ENCODE peak calls at places on chromosome 15, in ten cellular contexts. L, Q, U, O, X, V, A, Z, H and M are unnamed samples.

GRCh38 chr15:24955549-24955929 is 752 bp downstream of the SNRPN start:
- DNase-seq in O (peak), Q (no peak), V (peak), U (no peak), X (no peak), H (no peak), A (no peak), L (peak), Z (no peak), M (no peak)

GRCh38 chr15:40249477-40250303 is 10.8 kb downstream of the PAK6 start:
- DNase-seq in X (no peak), V (no peak), Q (peak), L (no peak), A (no peak), O (no peak), H (peak), Z (no peak), U (no peak), M (peak)

GRCh38 chr15:34721802-34722795 is 32.7 kb downstream of the GJD2 start:
- DNase-seq in X (no peak), L (peak), U (peak), V (no peak), A (no peak), Z (peak), Q (peak), O (no peak), H (peak), M (peak)

GRCh38 chr15:26323564-26323963 is 449.3 kb downstream of the GABRB3 start:
- DNase-seq in Z (no peak), A (no peak), Q (no peak), O (no peak), X (no peak), U (no peak), H (no peak), V (no peak), L (no peak), M (no peak)

GRCh38 chr15:69583627-69584026 is 131.0 kb downstream of the RPLP1 start:
- DNase-seq in L (no peak), X (peak), V (no peak), O (no peak), Q (no peak), U (no peak), H (no peak), Z (no peak), A (peak), M (no peak)

GRCh38 chr15:34855893-34856292 is 60.5 kb upstream of the ACTC1 start:
- DNase-seq in L (peak), U (peak), H (peak), O (no peak), A (no peak), Q (peak), V (no peak), X (no peak), Z (peak), M (peak)

GRCh38 chr15:58473720-58474119 is 41.9 kb downstream of the LIPC start:
- DNase-seq in V (no peak), A (no peak), X (peak), Q (peak), O (no peak), H (peak), L (no peak), U (peak), Z (peak), M (peak)

GRCh38 chr15:39874890-39875549 is 45.0 kb downstream of the GPR176 start:
- DNase-seq in U (peak), Q (peak), Z (peak), O (peak), A (peak), X (peak), L (peak), H (no peak), V (peak), M (peak)

GRCh38 chr15:85625856-85626255 is 168.9 kb downstream of the KLHL25 start:
- DNase-seq in Z (peak), L (no peak), O (no peak), H (peak), V (no peak), U (peak), X (peak), Q (peak), A (no peak), M (peak)

GRCh38 chr15:39608185-39608584 is 27.3 kb downstream of the THBS1 start:
- DNase-seq in Q (no peak), V (no peak), A (no peak), H (no peak), X (no peak), U (no peak), Z (no peak), L (no peak), O (no peak), M (no peak)

GRCh38 chr15:40787344-40787841 is 17.6 kb downstream of the C15orf62 start:
- DNase-seq in H (peak), X (peak), Z (peak), A (peak), V (peak), O (peak), L (no peak), Q (peak), U (peak), M (peak)

GRCh38 chr15:78193731-78194567 is 40.4 kb downstream of the ACSBG1 start:
- DNase-seq in O (peak), Z (no peak), V (no peak), L (no peak), Q (no peak), U (no peak), X (no peak), A (no peak), H (no peak), M (no peak)

GRCh38 chr15:44501768-44502366 is 35.1 kb upstream of the EIF3J start:
- DNase-seq in H (peak), O (no peak), A (peak), U (peak), L (no peak), X (peak), V (no peak), Q (peak), Z (peak), M (peak)

GRCh38 chr15:71346464-71346863 is 231.2 kb downstream of the THSD4 start:
- DNase-seq in Z (no peak), A (no peak), O (no peak), V (no peak), L (no peak), Q (no peak), U (no peak), H (no peak), X (no peak), M (no peak)

GRCh38 chr15:41115088-41115651 is 910 bp downstream of the INO80 start:
- DNase-seq in H (peak), O (no peak), Q (peak), L (no peak), U (peak), X (peak), V (no peak), A (no peak), Z (peak), M (peak)

GRCh38 chr15:92196342-92196741 is 197.3 kb upstream of the ST8SIA2 start:
- DNase-seq in V (no peak), H (no peak), L (no peak), O (no peak), A (no peak), U (no peak), Q (no peak), X (no peak), Z (no peak), M (no peak)

GRCh38 chr15:97992831-97993230 is 32.3 kb downstream of the ARRDC4 start:
- DNase-seq in A (no peak), V (no peak), O (no peak), Z (no peak), Q (no peak), H (no peak), X (no peak), L (no peak), U (no peak), M (no peak)

GRCh38 chr15:93130111-93130510 is 41.1 kb upstream of the RGMA start:
- DNase-seq in H (no peak), Z (no peak), O (no peak), V (no peak), Q (no peak), X (no peak), U (no peak), A (no peak), L (no peak), M (no peak)

GRCh38 chr15:73870700-73871408 is 2.5 kb upstream of the TBC1D21 start:
- DNase-seq in A (no peak), Q (peak), O (peak), V (no peak), L (peak), Z (peak), H (peak), U (no peak), X (no peak), M (peak)

GRCh38 chr15:62112616-62113593 is 46.1 kb downstream of the C2CD4A start:
- DNase-seq in X (no peak), V (no peak), Z (peak), O (peak), H (peak), Q (peak), U (peak), A (no peak), L (peak), M (peak)

GRCh38 chr15:85934691-85935090 is 140.0 kb upstream of the KLHL25 start:
- DNase-seq in L (no peak), Q (no peak), A (no peak), Z (no peak), V (no peak), U (no peak), O (no peak), H (no peak), X (no peak), M (no peak)

GRCh38 chr15:88241060-88241459 is 15.5 kb downstream of the NTRK3 start:
- DNase-seq in O (no peak), H (no peak), Z (no peak), A (no peak), V (no peak), U (no peak), X (no peak), L (no peak), Q (no peak), M (no peak)

GRCh38 chr15:99118801-99119546 is 14.1 kb downstream of the SYNM start:
- DNase-seq in X (no peak), V (no peak), U (no peak), O (no peak), Z (no peak), L (no peak), H (no peak), Q (no peak), A (no peak), M (no peak)

GRCh38 chr15:68700395-68701123 is 120.1 kb downstream of the ANP32A start:
- DNase-seq in X (no peak), U (peak), L (peak), O (no peak), V (no peak), A (no peak), Q (peak), H (peak), Z (peak), M (no peak)

GRCh38 chr15:26075770-26076169 is 212.6 kb upstream of the ATP10A start:
- DNase-seq in X (no peak), H (no peak), O (no peak), U (no peak), L (no peak), Z (no peak), Q (no peak), A (no peak), V (no peak), M (no peak)

GRCh38 chr15:88613074-88613944 is 7.8 kb upstream of the AEN start:
- DNase-seq in L (no peak), V (no peak), U (no peak), Z (no peak), O (no peak), X (no peak), Q (peak), H (peak), A (no peak), M (no peak)

GRCh38 chr15:51613988-51614387 is 8.6 kb downstream of the DMXL2 start:
- DNase-seq in A (no peak), U (no peak), Z (no peak), H (no peak), L (no peak), O (no peak), Q (no peak), X (no peak), V (no peak), M (no peak)

GRCh38 chr15:88376574-88377174 is 90.5 kb downstream of the MRPL46 start:
- DNase-seq in A (no peak), X (no peak), Q (peak), H (peak), Z (peak), L (no peak), O (no peak), V (no peak), U (peak), M (no peak)

GRCh38 chr15:88835646-88836045 is 32.4 kb downstream of the ACAN start:
- DNase-seq in A (no peak), O (no peak), H (peak), Z (peak), Q (peak), L (no peak), V (no peak), X (no peak), U (no peak), M (peak)

GRCh38 chr15:64476550-64476949 is 16.2 kb downstream of the ZNF609 start:
- DNase-seq in Q (no peak), A (no peak), V (no peak), U (no peak), X (no peak), O (no peak), Z (no peak), H (no peak), L (no peak), M (no peak)

GRCh38 chr15:69941206-69941605 is 156.5 kb downstream of the TLE3 start:
- DNase-seq in Q (no peak), Z (no peak), V (no peak), H (no peak), A (no peak), L (no peak), X (no peak), O (no peak), U (no peak), M (no peak)

GRCh38 chr15:38217181-38217580 is 35.5 kb upstream of the SPRED1 start:
- DNase-seq in L (no peak), O (no peak), V (peak), U (peak), H (peak), X (peak), Q (peak), A (peak), Z (peak), M (peak)

GRCh38 chr15:81071130-81071529 is 62.9 kb upstream of the CFAP161 start:
- DNase-seq in L (no peak), Z (peak), H (peak), X (no peak), U (peak), Q (peak), O (no peak), V (no peak), A (no peak), M (peak)

GRCh38 chr15:56475351-56475750 is 10.4 kb upstream of the MNS1 start:
- DNase-seq in H (no peak), O (no peak), X (no peak), U (no peak), Q (no peak), Z (no peak), A (no peak), V (no peak), L (no peak), M (no peak)

DNA sequence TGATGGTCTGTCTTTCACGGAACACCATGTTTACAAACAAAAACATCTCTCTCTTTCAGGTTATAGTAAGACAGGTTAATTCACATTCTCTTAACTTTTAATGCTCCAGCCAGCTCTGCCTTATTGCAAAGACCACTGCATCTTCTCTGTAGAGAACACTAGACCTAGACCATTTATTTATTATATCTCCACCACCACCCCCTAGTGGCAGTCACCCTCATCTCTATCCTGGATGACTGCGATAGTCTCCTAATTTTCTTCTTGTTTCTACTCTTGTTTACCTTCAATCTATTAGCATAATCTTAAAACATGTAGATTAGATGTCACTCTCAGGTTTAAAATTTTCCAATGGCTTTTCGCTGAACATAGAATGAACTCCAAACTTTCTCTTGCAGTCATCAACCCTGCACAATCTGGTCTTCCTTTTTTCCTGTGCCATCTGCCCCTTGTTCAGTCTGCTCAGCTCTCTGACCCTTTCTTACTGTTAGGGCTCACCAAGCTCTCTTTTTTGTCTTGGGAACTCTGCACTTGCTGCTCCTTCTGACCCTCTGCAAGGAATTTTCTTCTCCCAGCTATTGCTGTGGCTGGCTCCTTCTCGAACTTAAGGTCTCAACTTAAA is 155.6 kb downstream of the SQOR start:
- DNase-seq in Z (peak), V (peak), L (peak), O (no peak), U (no peak), A (peak), H (no peak), Q (peak), X (peak), M (peak)
- TF ChIP-seq CTCF in Z (peak), V (peak), L (peak), O (peak), U (peak), A (peak), H (peak), Q (peak), X (peak), M (peak)

GRCh38 chr15:45634442-45635190 is at the start of gene SQOR:
- DNase-seq in L (peak), X (peak), U (peak), Z (peak), O (peak), Q (peak), V (peak), A (no peak), H (peak), M (peak)

GRCh38 chr15:45628136-45628535 is 6.7 kb upstream of the SQOR start:
- DNase-seq in A (no peak), X (no peak), Z (no peak), L (no peak), Q (no peak), O (no peak), U (no peak), V (no peak), H (no peak), M (no peak)

GRCh38 chr15:45635191-45635638 is 386 bp downstream of the SQOR start:
- DNase-seq in Z (no peak), X (peak), V (peak), L (peak), Q (no peak), O (peak), A (peak), H (no peak), U (no peak), M (no peak)

GRCh38 chr15:45631831-45632230 is 3.0 kb upstream of the SQOR start:
- DNase-seq in O (no peak), A (no peak), V (no peak), Z (peak), L (no peak), H (no peak), U (peak), Q (peak), X (no peak), M (peak)

DNA sequence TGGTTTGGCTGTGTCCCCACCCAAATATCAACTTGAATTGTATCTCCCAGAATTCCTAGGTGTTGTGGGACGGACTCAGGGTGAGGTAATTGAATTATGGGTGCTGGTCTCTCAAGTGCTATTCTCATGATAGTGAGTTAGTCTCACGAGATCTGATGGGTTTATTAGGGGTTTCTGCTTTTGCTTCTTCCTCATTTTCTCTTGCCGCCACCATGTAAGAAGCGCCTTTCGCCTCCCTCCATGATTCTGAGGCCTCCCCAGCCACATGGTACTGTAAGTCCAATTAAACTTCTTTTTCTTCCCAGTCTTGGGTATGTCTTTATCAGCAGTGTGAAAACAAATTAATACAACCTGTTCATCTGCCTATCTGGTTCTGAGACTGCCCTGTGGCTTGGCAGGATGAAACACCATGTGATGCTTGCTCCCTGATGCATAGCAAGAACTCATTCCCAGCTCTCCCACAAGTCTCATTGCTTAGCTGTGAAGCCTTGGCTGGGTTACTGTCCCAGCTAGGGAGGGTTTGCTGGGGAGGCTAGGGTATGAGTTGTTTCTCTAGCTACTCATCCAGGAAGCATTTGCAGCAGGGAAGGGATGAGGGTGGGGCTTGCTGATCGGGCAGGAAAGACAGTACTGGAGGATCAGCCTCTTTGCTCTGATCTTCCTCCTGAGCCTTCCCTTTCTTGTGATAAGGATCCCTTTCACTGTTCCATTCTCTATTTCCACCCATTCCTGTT is 3.7 kb upstream of the SQOR start:
- DNase-seq in O (peak), H (peak), L (peak), Q (peak), V (no peak), X (no peak), Z (peak), U (peak), A (no peak), M (peak)
- H3K4me3 ChIP-seq in O (no peak), H (peak), L (no peak), Q (peak), V (no peak), X (no peak), Z (peak), U (peak), A (no peak), M (peak)

GRCh38 chr15:91068966-91069365 is 31.1 kb upstream of the SV2B start:
- DNase-seq in A (no peak), Q (no peak), U (no peak), H (no peak), Z (no peak), X (no peak), O (no peak), L (no peak), V (no peak), M (no peak)
- TF ChIP-seq CTCF in A (peak), Q (peak), U (no peak), H (no peak), Z (peak), X (no peak), O (no peak), L (no peak), V (no peak), M (no peak)

GRCh38 chr15:32716216-32716959 is 1.4 kb upstream of the GREM1 start:
- DNase-seq in L (no peak), Q (peak), U (no peak), O (no peak), A (no peak), Z (no peak), X (no peak), H (no peak), V (no peak), M (no peak)

GRCh38 chr15:32716960-32717289 is 879 bp upstream of the GREM1 start:
- DNase-seq in U (peak), O (no peak), L (no peak), H (no peak), V (no peak), X (no peak), Q (no peak), Z (no peak), A (no peak), M (no peak)

GRCh38 chr15:32717290-32718081 is at the start of gene GREM1:
- DNase-seq in A (no peak), X (no peak), V (no peak), O (peak), Q (peak), H (peak), Z (no peak), L (no peak), U (peak), M (no peak)

GRCh38 chr15:32718822-32719716 is 1.3 kb downstream of the GREM1 start:
- DNase-seq in X (no peak), Q (peak), U (peak), O (no peak), V (no peak), Z (no peak), L (no peak), A (no peak), H (no peak), M (no peak)

DNA sequence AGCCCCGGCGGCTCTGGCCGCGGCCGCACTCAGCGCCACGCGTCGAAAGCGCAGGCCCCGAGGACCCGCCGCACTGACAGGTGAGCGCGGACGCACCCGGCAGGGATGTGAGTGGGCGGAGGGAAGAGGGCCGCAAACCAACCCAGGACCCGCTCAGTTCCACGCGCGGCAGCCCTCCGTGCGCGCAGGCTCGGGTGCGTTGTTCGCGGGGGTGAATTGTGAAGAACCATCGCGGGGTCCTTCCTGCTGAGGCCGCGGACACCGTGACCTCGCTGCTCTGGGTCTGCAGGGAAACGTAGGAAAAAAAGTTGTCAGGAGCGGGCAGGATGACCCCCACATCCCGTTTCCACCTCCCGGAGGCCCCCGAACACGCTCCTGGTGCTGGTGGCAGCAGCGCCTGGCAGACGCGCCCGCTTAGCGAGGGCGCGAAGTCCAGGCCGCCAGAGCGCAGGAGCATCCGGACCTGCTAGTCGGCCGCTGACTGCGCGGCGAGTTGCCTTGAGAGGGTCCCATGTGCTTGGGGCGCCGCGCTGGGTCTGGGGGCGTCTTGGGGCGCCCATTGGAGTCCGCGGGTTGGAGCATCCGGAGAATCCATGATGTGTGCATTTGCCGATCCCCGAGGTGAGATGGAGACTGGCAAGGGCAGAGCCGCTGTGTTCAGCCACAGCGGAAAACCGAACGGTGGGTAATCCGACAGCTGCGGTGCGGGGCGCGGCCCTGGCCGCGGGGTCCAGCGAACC is 448 bp downstream of the GREM1 start:
- DNase-seq in X (no peak), H (no peak), L (no peak), Z (peak), Q (peak), A (no peak), O (no peak), U (peak), V (no peak), M (no peak)
- H3K4me3 ChIP-seq in X (no peak), H (peak), L (peak), Z (peak), Q (peak), A (no peak), O (peak), U (peak), V (no peak), M (no peak)